ENCODE peak calls at places on chromosome 5, in seven cellular contexts. K, Q, A, S, Y, J and Z are unnamed samples.
A peak's percentile ranks its signal among the peaks of the same experiment; 100 is the strongest.

GRCh38 chr5:132136906-132137305 is 63.3 kb downstream of the CSF2 start:
- DNase-seq in K (no peak), S (no peak), Q (no peak), A (no peak), Y (no peak), J (no peak), Z (no peak)

GRCh38 chr5:108579236-108579635 is 168.5 kb upstream of the FER start:
- DNase-seq in J (no peak), Y (no peak), Q (no peak), A (no peak), S (no peak), K (no peak), Z (no peak)

GRCh38 chr5:88883059-88883565 is at the start of gene MEF2C:
- DNase-seq in K (peak; percentile 74), Q (peak; percentile 95), S (no peak), Y (peak; percentile 72), A (peak; percentile 78), J (no peak), Z (peak; percentile 82)

GRCh38 chr5:154757647-154758406 is 2.6 kb downstream of the LARP1 start:
- DNase-seq in Y (no peak), K (no peak), J (no peak), S (no peak), A (peak; percentile 34), Q (no peak), Z (no peak)

GRCh38 chr5:123482258-123482657 is 29.7 kb upstream of the CSNK1G3 start:
- DNase-seq in A (no peak), K (no peak), Q (no peak), S (no peak), Y (no peak), J (no peak), Z (no peak)

GRCh38 chr5:39599721-39600431 is 175.1 kb upstream of the DAB2 start:
- DNase-seq in Y (no peak), J (no peak), S (peak; percentile 17), A (peak; percentile 10), Q (no peak), K (no peak), Z (no peak)

GRCh38 chr5:36590513-36591286 is 15.7 kb upstream of the SLC1A3 start:
- DNase-seq in K (no peak), Q (no peak), Y (no peak), S (no peak), A (no peak), J (no peak), Z (no peak)

GRCh38 chr5:16936150-16937022 is at the start of gene MYO10:
- DNase-seq in Y (peak; percentile 98), K (peak; percentile 91), J (no peak), S (peak; percentile 69), A (peak; percentile 65), Q (peak; percentile 97), Z (peak; percentile 87)

GRCh38 chr5:129853588-129853987 is 50.7 kb upstream of the CHSY3 start:
- DNase-seq in K (no peak), S (no peak), Y (no peak), Q (no peak), J (no peak), A (no peak), Z (no peak)

GRCh38 chr5:109399092-109399759 is 10.5 kb downstream of the PJA2 start:
- DNase-seq in A (no peak), Y (no peak), K (no peak), S (no peak), Q (no peak), J (no peak), Z (no peak)

GRCh38 chr5:140219068-140219971 is 44.3 kb downstream of the CYSTM1 start:
- DNase-seq in J (no peak), S (no peak), Q (no peak), A (no peak), Y (no peak), K (peak; percentile 61), Z (no peak)

GRCh38 chr5:146595088-146595487 is 79.1 kb upstream of the GPR151 start:
- DNase-seq in S (no peak), J (peak; percentile 55), K (no peak), Q (no peak), Y (no peak), A (peak; percentile 10), Z (no peak)

GRCh38 chr5:66904189-66904588 is 292.4 kb downstream of the CD180 start:
- DNase-seq in A (no peak), S (no peak), J (no peak), Q (no peak), K (no peak), Y (no peak), Z (no peak)

GRCh38 chr5:141371572-141372475 is 1.8 kb downstream of the PCDHGB3 start:
- DNase-seq in K (no peak), S (no peak), Y (no peak), J (no peak), Q (peak; percentile 73), A (no peak), Z (no peak)

GRCh38 chr5:141373673-141374317 is at the start of gene PCDHGA6:
- DNase-seq in K (no peak), Y (no peak), S (no peak), A (peak; percentile 37), J (no peak), Q (peak; percentile 59), Z (no peak)

GRCh38 chr5:141369994-141370848 is at the start of gene PCDHGB3:
- DNase-seq in Q (peak; percentile 13), K (no peak), A (peak; percentile 61), Y (no peak), J (no peak), S (no peak), Z (no peak)

GRCh38 chr5:141374627-141375026 is 936 bp downstream of the PCDHGA6 start:
- DNase-seq in K (no peak), S (no peak), A (no peak), Y (no peak), J (no peak), Q (peak; percentile 32), Z (no peak)
- H3K27ac ChIP-seq in K (no peak overlapping the region), S (no peak overlapping the region), A (no peak overlapping the region), Y (no peak overlapping the region), J (no peak overlapping the region), Q (no peak overlapping the region), Z (no peak overlapping the region)

GRCh38 chr5:82031220-82032119 is 59.6 kb downstream of the ATG10 start:
- DNase-seq in Y (peak; percentile 75), J (no peak), A (no peak), Q (no peak), S (no peak), K (no peak), Z (no peak)
- TF ChIP-seq CTCF in Y (no peak), J (no peak), A (no peak), Q (no peak), S (no peak), K (no peak), Z (no peak)

DNA sequence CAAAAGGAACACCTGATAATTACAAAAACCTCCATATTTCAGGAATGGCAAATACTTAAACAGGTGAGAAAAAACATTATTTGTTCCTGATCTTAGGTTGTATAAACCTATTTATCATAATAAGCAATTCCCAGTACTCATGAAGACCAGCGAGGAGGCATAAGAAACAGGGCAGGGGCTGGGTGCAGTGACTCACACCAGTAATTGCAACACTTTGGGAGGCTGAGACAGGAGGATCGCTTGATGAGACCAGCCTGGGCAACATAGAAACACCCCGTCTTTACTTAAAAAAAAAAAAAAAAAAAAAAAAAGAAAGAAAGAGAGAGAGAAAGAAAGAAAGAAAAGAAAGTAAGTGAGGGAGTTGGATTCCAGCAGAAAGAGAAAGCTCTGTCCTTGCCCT is 21.6 kb downstream of the CCNJL start:
- DNase-seq in Y (no peak), J (no peak), K (no peak), S (no peak), Q (no peak), A (no peak), Z (no peak)
- H3K27ac ChIP-seq in Y (no peak overlapping the region), J (no peak overlapping the region), K (no peak overlapping the region), S (no peak overlapping the region), Q (peak overlapping the region; percentile 83), A (no peak overlapping the region), Z (no peak overlapping the region)

GRCh38 chr5:63572751-63573150 is 389.5 kb downstream of the HTR1A start:
- DNase-seq in Q (no peak), J (no peak), Y (no peak), A (no peak), S (no peak), K (no peak), Z (no peak)
- TF ChIP-seq CTCF in Q (no peak), J (no peak), Y (no peak), A (no peak), S (no peak), K (no peak), Z (no peak)